ENCODE peak calls at places on chromosome 3, in five cellular contexts. U is endothelial cell of umbilical vein, A is transverse colon, N is uterus, T is H1. Y is an unnamed sample.

GRCh38 chr3:169923831-169924230 is 12.5 kb downstream of the SAMD7 start:
- DNase-seq in T (no peak), N (no peak), U (no peak), A (no peak), Y (peak)

GRCh38 chr3:153052096-153052460 is 109.9 kb upstream of the RAP2B start:
- DNase-seq in U (peak), A (peak), N (peak), T (no peak), Y (peak)

GRCh38 chr3:98735761-98736269 is 27.3 kb upstream of the ST3GAL6 start:
- DNase-seq in U (peak), T (no peak), A (no peak), N (no peak), Y (no peak)

GRCh38 chr3:126158912-126159227 is 21.5 kb downstream of the ALDH1L1 start:
- DNase-seq in A (no peak), T (no peak), U (no peak), N (no peak), Y (no peak)

GRCh38 chr3:172626241-172626640 is 84.6 kb downstream of the NCEH1 start:
- DNase-seq in N (no peak), U (no peak), A (no peak), T (no peak), Y (no peak)

GRCh38 chr3:37718647-37719046 is 143.0 kb upstream of the CTDSPL start:
- DNase-seq in A (no peak), T (no peak), N (no peak), U (no peak), Y (no peak)

GRCh38 chr3:123089611-123090301 is 22.9 kb downstream of the PDIA5 start:
- DNase-seq in N (no peak), U (no peak), T (no peak), A (no peak), Y (peak)

GRCh38 chr3:133038089-133038730 is at the start of gene TMEM108:
- DNase-seq in T (peak), A (peak), U (peak), N (peak), Y (peak)

GRCh38 chr3:65953881-65954733 is 84.6 kb downstream of the MAGI1 start:
- DNase-seq in A (peak), U (peak), T (no peak), N (no peak), Y (peak)

GRCh38 chr3:13277860-13278531 is 142.1 kb downstream of the NUP210 start:
- DNase-seq in U (no peak), T (no peak), A (no peak), N (no peak), Y (no peak)

GRCh38 chr3:28726840-28727239 is 378.2 kb upstream of the AZI2 start:
- DNase-seq in U (peak), A (peak), T (peak), N (no peak), Y (peak)

GRCh38 chr3:127964053-127964452 is 49.0 kb downstream of the KBTBD12 start:
- DNase-seq in N (no peak), A (no peak), U (no peak), T (no peak), Y (no peak)

GRCh38 chr3:122003112-122003511 is 18.9 kb downstream of the ILDR1 start:
- DNase-seq in U (no peak), T (no peak), A (no peak), N (no peak), Y (no peak)

GRCh38 chr3:114556832-114557231 is 263.0 kb downstream of the TIGIT start:
- DNase-seq in N (no peak), A (no peak), T (no peak), U (no peak), Y (no peak)

GRCh38 chr3:25728101-25728500 is 55.1 kb downstream of the NGLY1 start:
- DNase-seq in U (no peak), T (no peak), A (no peak), N (no peak), Y (no peak)

GRCh38 chr3:57974796-57975388 is 33.3 kb upstream of the FLNB start:
- DNase-seq in T (no peak), U (peak), N (no peak), A (no peak), Y (no peak)

GRCh38 chr3:42118762-42119361 is 27.7 kb downstream of the TRAK1 start:
- DNase-seq in U (peak), T (peak), A (peak), N (no peak), Y (peak)

GRCh38 chr3:113097821-113098516 is 107.2 kb downstream of the GTPBP8 start:
- DNase-seq in N (no peak), U (no peak), T (no peak), A (no peak), Y (no peak)
- TF ChIP-seq POLR2A in N (no peak), U (no peak), T (no peak), A (no peak), Y (no peak)

GRCh38 chr3:51384730-51385473 is at the start of gene MANF:
- DNase-seq in T (peak), A (peak), N (peak), U (peak), Y (peak)

GRCh38 chr3:51381333-51381705 is 3.8 kb upstream of the MANF start:
- DNase-seq in U (no peak), N (no peak), T (no peak), A (no peak), Y (no peak)

GRCh38 chr3:51384145-51384729 is 854 bp upstream of the MANF start:
- DNase-seq in A (no peak), N (peak), U (peak), T (no peak), Y (peak)

GRCh38 chr3:51382076-51382745 is 2.9 kb upstream of the MANF start:
- DNase-seq in T (no peak), A (no peak), N (no peak), U (no peak), Y (no peak)

GRCh38 chr3:51382947-51383578 is 2.0 kb upstream of the MANF start:
- DNase-seq in A (no peak), U (no peak), T (no peak), N (no peak), Y (no peak)
- TF ChIP-seq CTCF in A (no peak), U (no peak), T (no peak), N (no peak), Y (no peak)

DNA sequence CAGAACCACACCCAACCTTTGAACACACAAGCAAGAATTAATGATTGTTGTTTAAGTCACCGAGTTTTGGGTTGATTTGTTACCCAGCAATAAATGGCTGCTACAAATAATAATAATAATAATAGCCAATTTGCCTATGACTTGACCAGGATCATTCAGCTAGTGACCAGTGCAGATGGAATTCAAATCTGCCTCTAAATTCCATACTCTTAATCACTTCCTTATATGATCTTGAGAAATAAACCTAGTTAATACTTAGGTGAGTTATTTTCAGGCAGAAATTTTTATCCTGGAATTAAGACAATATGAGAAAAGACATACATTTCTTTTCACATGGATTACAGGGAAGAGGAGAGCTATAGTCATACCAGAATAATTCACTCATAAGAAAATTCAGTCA is 116.0 kb upstream of the GALNT15 start:
- DNase-seq in T (no peak), N (no peak), A (no peak), U (no peak), Y (no peak)
- H3K27ac ChIP-seq in T (no peak), N (peak), A (peak), U (peak), Y (peak)

GRCh38 chr3:89098173-89098572 is 9.2 kb upstream of the EPHA3 start:
- DNase-seq in T (no peak), N (no peak), U (no peak), A (no peak), Y (no peak)

GRCh38 chr3:89104499-89104898 is 2.9 kb upstream of the EPHA3 start:
- DNase-seq in A (no peak), N (no peak), T (no peak), U (no peak), Y (no peak)

DNA sequence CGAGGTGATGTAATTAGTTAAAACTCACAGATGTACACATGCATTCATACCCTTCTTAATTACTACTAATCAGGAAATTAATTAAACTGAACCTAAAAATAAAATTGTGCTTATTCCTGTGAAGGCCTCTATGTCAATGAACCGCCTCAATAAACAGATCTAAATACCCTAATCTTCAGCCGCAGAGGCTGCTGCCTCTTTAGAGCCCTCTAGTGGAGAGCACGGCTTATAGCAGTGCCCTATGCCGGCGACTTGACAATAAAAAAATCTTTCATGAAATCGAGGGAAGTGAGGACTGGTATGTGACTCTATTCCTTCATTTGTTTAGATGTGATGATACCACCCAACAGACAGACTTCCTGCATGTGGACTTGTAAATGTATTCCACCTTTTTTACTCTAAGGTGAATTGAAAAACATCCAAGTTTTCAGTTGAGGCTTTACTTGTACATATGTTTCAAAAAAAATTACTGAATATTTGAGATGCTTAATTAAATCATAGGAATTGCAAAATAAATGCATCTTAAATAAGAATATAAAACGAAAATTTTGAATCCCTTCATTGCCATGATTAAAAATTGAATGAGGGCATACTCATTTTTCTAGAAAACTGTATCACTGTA is 8.3 kb upstream of the EPHA3 start:
- DNase-seq in A (peak), T (no peak), N (no peak), U (peak), Y (peak)
- TF ChIP-seq POLR2A in A (no peak), T (no peak), N (no peak), U (no peak), Y (no peak)

DNA sequence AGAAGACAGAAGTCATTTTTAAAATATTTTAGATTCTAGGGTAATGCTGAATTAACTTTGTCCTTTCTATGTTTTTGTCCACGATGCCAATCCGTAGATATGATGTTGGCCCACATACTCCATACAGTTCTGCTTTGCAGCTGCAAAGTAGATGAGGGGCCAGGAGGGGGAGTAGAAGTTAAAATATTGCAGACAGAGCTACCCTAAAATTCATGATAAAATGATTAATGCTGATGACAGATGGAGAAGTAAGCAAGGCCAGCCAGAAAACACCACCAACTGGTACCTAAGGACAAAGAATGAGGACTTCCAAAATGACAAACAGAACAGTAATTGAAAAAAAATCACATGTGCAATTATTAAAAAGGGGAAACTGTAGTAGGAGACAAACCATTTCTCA is 756.6 kb upstream of the ARPP21 start:
- DNase-seq in N (no peak), A (no peak), T (no peak), U (no peak), Y (no peak)
- TF ChIP-seq CTCF in N (no peak), A (no peak), T (peak), U (no peak), Y (no peak)

GRCh38 chr3:171240504-171240835 is 213.9 kb upstream of the SLC2A2 start:
- DNase-seq in U (no peak), N (no peak), T (no peak), A (no peak), Y (no peak)
- H3K27ac ChIP-seq in U (no peak), N (no peak), T (no peak), A (no peak), Y (no peak)

GRCh38 chr3:138833908-138834358 is 795 bp downstream of the PIK3CB start:
- DNase-seq in T (no peak), A (no peak), N (peak), U (peak), Y (no peak)

GRCh38 chr3:138829886-138830510 is 4.7 kb downstream of the PIK3CB start:
- DNase-seq in N (no peak), A (no peak), U (no peak), T (no peak), Y (no peak)

GRCh38 chr3:138835177-138835757 is 539 bp upstream of the PIK3CB start:
- DNase-seq in T (no peak), N (no peak), U (no peak), A (no peak), Y (no peak)

GRCh38 chr3:138829097-138829496 is 5.6 kb downstream of the PIK3CB start:
- DNase-seq in T (no peak), N (no peak), U (no peak), A (no peak), Y (no peak)

GRCh38 chr3:138834359-138835176 is at the start of gene PIK3CB:
- DNase-seq in N (peak), U (peak), A (peak), T (peak), Y (peak)
- TF ChIP-seq POLR2A in N (peak), U (peak), A (peak), T (peak), Y (no peak)

GRCh38 chr3:104987859-104988258 is 378.9 kb upstream of the ALCAM start:
- DNase-seq in U (no peak), T (no peak), A (no peak), N (no peak), Y (no peak)
- TF ChIP-seq CTCF in U (no peak), T (no peak), A (no peak), N (no peak), Y (no peak)

Y was measured in testis.